ENCODE peak calls at places on chromosomes 7 and 10, in nine cellular contexts. H is neural progenitor cell, A is right atrium auricular region, L is H1, Z is H9, D is cardiac fibroblast, P is thoracic aorta, J is HFFc6, I is neural crest cell. V is an unnamed sample.

GRCh38 chr10:84373000-84373399 is 44.6 kb downstream of the CCSER2 start:
- DNase-seq in H (no peak), A (no peak), L (no peak), Z (no peak), D (no peak), P (no peak), J (no peak), I (no peak), V (no peak)

GRCh38 chr10:3091346-3091787 is 24.0 kb downstream of the PFKP start:
- DNase-seq in H (no peak), A (no peak), L (no peak), Z (no peak), D (peak), P (no peak), J (peak), I (no peak), V (no peak)

GRCh38 chr10:123847686-123848432 is 43.7 kb downstream of the CPXM2 start:
- DNase-seq in H (no peak), A (no peak), L (no peak), Z (no peak), D (no peak), P (no peak), J (peak), I (no peak), V (no peak)

GRCh38 chr10:52215745-52216361 is 98.2 kb upstream of the DKK1 start:
- DNase-seq in H (peak), A (no peak), L (no peak), Z (no peak), D (peak), P (no peak), J (peak), I (peak), V (peak)

GRCh38 chr10:86363833-86364511 is 2.6 kb downstream of the GRID1 start:
- DNase-seq in H (no peak), A (no peak), L (no peak), Z (peak), D (no peak), P (no peak), J (no peak), I (no peak), V (no peak)

GRCh38 chr10:25675615-25676014 is 258.4 kb upstream of the MYO3A start:
- DNase-seq in H (no peak), A (no peak), L (no peak), Z (no peak), D (no peak), P (no peak), J (no peak), I (no peak), V (no peak)

GRCh38 chr7:126803060-126803665 is 449.6 kb downstream of the GRM8 start:
- DNase-seq in H (peak), A (no peak), L (peak), Z (peak), D (peak), P (no peak), J (peak), I (peak), V (peak)

GRCh38 chr7:96855139-96855538 is 145.5 kb upstream of the SEM1 start:
- DNase-seq in H (no peak), A (no peak), L (no peak), Z (no peak), D (no peak), P (no peak), J (no peak), I (no peak), V (no peak)

GRCh38 chr10:608331-609265 is 80.9 kb downstream of the DIP2C start:
- DNase-seq in H (no peak), A (no peak), L (no peak), Z (no peak), D (no peak), P (no peak), J (peak), I (no peak), V (no peak)

GRCh38 chr10:96346295-96346694 is 12.5 kb downstream of the OPALIN start:
- DNase-seq in H (no peak), A (no peak), L (no peak), Z (no peak), D (no peak), P (no peak), J (no peak), I (no peak), V (no peak)

GRCh38 chr10:74093530-74094164 is 57.0 kb downstream of the AP3M1 start:
- DNase-seq in H (no peak), A (no peak), L (no peak), Z (no peak), D (no peak), P (no peak), J (no peak), I (no peak), V (no peak)

GRCh38 chr10:79409038-79410035 is 36.1 kb downstream of the ZCCHC24 start:
- DNase-seq in H (no peak), A (no peak), L (no peak), Z (no peak), D (no peak), P (no peak), J (no peak), I (peak), V (no peak)

GRCh38 chr7:498678-499641 is 20.7 kb downstream of the PDGFA start:
- DNase-seq in H (no peak), A (no peak), L (no peak), Z (no peak), D (peak), P (no peak), J (no peak), I (no peak), V (no peak)

GRCh38 chr7:67842571-67842970 is 845.9 kb downstream of the TYW1 start:
- DNase-seq in H (no peak), A (no peak), L (no peak), Z (no peak), D (no peak), P (no peak), J (no peak), I (no peak), V (no peak)

GRCh38 chr10:132585732-132586722 is 48.4 kb downstream of the INPP5A start:
- DNase-seq in H (no peak), A (peak), L (no peak), Z (no peak), D (no peak), P (no peak), J (no peak), I (no peak), V (no peak)

GRCh38 chr10:22245567-22245966 is 27.8 kb upstream of the EBLN1 start:
- DNase-seq in H (peak), A (no peak), L (no peak), Z (no peak), D (peak), P (no peak), J (no peak), I (no peak), V (no peak)

GRCh38 chr10:119614686-119615085 is 17.9 kb upstream of the TIAL1 start:
- DNase-seq in H (no peak), A (no peak), L (no peak), Z (no peak), D (no peak), P (no peak), J (no peak), I (no peak), V (no peak)

GRCh38 chr7:80182630-80183276 is 48.1 kb downstream of the GNAI1 start:
- DNase-seq in H (no peak), A (no peak), L (peak), Z (no peak), D (no peak), P (no peak), J (no peak), I (no peak), V (no peak)

GRCh38 chr10:68586622-68587325 is 26.6 kb downstream of the TET1 start:
- DNase-seq in H (no peak), A (no peak), L (no peak), Z (no peak), D (no peak), P (no peak), J (no peak), I (no peak), V (no peak)

GRCh38 chr7:132406039-132406438 is 170.2 kb downstream of the PLXNA4 start:
- DNase-seq in H (no peak), A (no peak), L (no peak), Z (no peak), D (peak), P (no peak), J (no peak), I (no peak), V (no peak)
- TF ChIP-seq CTCF in H (no peak), A (no peak), L (no peak), Z (no peak), D (no peak), P (no peak), J (no peak), I (no peak), V (no peak)

GRCh38 chr10:72044417-72045041 is 43.8 kb downstream of the SPOCK2 start:
- DNase-seq in H (peak), A (no peak), L (no peak), Z (no peak), D (no peak), P (peak), J (no peak), I (no peak), V (no peak)
- TF ChIP-seq CTCF in H (peak), A (peak), L (peak), Z (peak), D (peak), P (peak), J (peak), I (peak), V (peak)

DNA sequence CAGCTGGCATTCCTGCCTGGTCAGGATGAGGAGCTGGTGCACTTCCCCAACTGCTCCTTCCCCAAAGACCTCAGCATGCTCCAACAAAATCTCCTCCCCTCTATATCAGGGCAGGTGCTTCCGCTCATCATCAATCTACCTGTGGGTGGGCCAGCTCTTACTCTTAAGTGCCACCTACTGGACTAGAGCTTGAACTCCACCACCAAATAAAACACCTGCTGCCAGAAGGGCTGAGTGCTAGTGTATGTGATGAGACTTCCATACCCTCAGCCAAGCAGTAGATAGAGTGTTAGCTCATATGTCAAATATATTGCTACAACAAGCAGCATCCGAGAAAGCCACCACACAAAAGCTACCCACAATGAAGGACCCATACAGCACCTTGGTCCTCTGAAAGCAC is 264.3 kb downstream of the RNLS start:
- DNase-seq in H (no peak), A (no peak), L (no peak), Z (peak), D (no peak), P (no peak), J (no peak), I (no peak), V (no peak)
- TF ChIP-seq CTCF in H (peak), A (no peak), L (peak), Z (peak), D (peak), P (no peak), J (peak), I (no peak), V (no peak)

GRCh38 chr10:75253281-75254220 is 17.8 kb upstream of the COMTD1 start:
- DNase-seq in H (no peak), A (no peak), L (no peak), Z (no peak), D (no peak), P (no peak), J (no peak), I (no peak), V (no peak)
- TF ChIP-seq CTCF in H (no peak), A (no peak), L (no peak), Z (no peak), D (no peak), P (no peak), J (no peak), I (no peak), V (no peak)

GRCh38 chr7:45583296-45583695 is 9.1 kb downstream of the ADCY1 start:
- DNase-seq in H (no peak), A (no peak), L (no peak), Z (no peak), D (no peak), P (no peak), J (no peak), I (no peak), V (no peak)

GRCh38 chr7:45585628-45586027 is 11.5 kb downstream of the ADCY1 start:
- DNase-seq in H (no peak), A (no peak), L (no peak), Z (no peak), D (no peak), P (no peak), J (no peak), I (no peak), V (no peak)

GRCh38 chr7:45582136-45582742 is 8.1 kb downstream of the ADCY1 start:
- DNase-seq in H (peak), A (no peak), L (no peak), Z (no peak), D (no peak), P (no peak), J (no peak), I (no peak), V (no peak)

GRCh38 chr7:45582868-45583277 is 8.7 kb downstream of the ADCY1 start:
- DNase-seq in H (peak), A (no peak), L (no peak), Z (no peak), D (no peak), P (no peak), J (no peak), I (no peak), V (no peak)

DNA sequence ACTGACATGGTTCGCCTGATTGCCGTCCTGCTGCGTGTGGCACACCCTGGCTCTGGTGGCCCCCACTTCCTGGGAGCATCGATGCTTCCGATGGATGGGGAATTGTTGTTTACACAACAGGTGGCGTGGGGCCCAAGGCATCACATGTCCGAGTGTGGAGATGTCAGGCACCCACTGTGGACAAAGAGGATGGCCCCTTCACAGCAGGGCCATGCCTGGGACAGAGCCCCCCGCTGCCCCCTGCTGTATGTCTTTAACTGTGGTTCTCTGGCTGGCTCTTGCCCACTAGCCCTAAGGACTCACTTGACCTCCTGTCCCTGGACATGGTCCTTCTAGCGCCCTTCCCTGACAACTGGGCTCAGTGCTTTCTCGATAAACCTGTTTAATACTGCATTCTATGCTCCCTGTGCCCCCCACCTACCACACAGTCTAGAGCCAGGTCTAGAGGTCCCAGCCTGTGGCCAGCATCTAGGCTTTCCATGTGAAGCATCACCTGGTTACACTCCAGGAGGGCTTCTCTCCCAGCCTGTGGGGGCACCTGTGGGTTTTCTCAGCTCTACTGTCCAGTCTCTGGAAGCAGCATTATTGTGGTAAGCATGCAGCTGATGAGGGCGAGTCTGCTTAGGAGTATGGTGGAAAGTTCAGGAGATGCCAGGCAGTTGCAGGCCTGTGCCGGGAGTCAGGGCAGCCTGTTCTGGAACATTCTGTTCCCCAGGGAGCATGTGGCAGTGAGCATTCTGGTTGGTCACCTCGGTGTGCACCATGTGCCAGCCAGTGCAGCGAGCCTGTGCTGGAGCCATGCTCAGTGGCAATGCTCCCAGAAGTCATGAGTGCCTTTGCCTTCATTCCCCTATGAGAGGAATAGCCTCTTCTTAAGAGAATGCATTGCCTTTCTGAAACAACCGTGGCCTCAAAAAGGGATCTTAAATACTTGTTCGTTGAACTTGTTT is 10.4 kb downstream of the ADCY1 start:
- DNase-seq in H (no peak), A (no peak), L (no peak), Z (no peak), D (no peak), P (no peak), J (no peak), I (no peak), V (no peak)
- TF ChIP-seq CTCF in H (peak), A (no peak), L (peak), Z (peak), D (no peak), P (no peak), J (no peak), I (no peak), V (peak)

GRCh38 chr7:2063562-2064360 is 169.0 kb downstream of the MAD1L1 start:
- DNase-seq in H (no peak), A (no peak), L (no peak), Z (no peak), D (peak), P (no peak), J (no peak), I (peak), V (no peak)
- TF ChIP-seq CTCF in H (peak), A (peak), L (peak), Z (peak), D (no peak), P (no peak), J (peak), I (peak), V (no peak)